ENCODE peak calls at places on chromosomes 7 and 10, in eight cellular contexts. T is activated naive CD4-positive, alpha-beta T cell treated with anti-CD3 and anti-CD28 coated beads for 36 hours; F is lung microvascular endothelial cell; E is NCI-H1417; X is body of pancreas; K is SK-MEL-5; N is psoas muscle; I is NCI-H774. H is an unnamed sample.

GRCh38 chr7:33792547-33793105 is 112.7 kb upstream of the BMPER start:
- DNase-seq in T (no peak), F (no peak), E (peak; percentile 7), X (no peak), K (no peak), N (no peak), I (no peak), H (no peak)

GRCh38 chr7:74070619-74070920 is 13.0 kb upstream of the LIMK1 start:
- DNase-seq in T (no peak), F (no peak), E (no peak), X (no peak), K (no peak), N (no peak), I (no peak), H (no peak)

GRCh38 chr7:82050134-82050533 is 280.3 kb upstream of the HGF start:
- DNase-seq in T (no peak), F (peak; percentile 75), E (peak; percentile 27), X (no peak), K (peak; percentile 29), N (no peak), I (no peak), H (no peak)

GRCh38 chr7:5766321-5766761 is 15.1 kb downstream of the RNF216 start:
- DNase-seq in T (no peak), F (peak; percentile 15), E (no peak), X (no peak), K (no peak), N (no peak), I (no peak), H (peak; percentile 23)

GRCh38 chr10:132107211-132107946 is 41.6 kb downstream of the JAKMIP3 start:
- DNase-seq in T (no peak), F (no peak), E (peak; percentile 18), X (no peak), K (no peak), N (peak; percentile 42), I (no peak), H (peak; percentile 53)

GRCh38 chr10:75954486-75954885 is 523.1 kb downstream of the LRMDA start:
- DNase-seq in T (no peak), F (no peak), E (no peak), X (no peak), K (no peak), N (no peak), I (no peak), H (no peak)

GRCh38 chr7:130415019-130415418 is 25.8 kb downstream of the CEP41 start:
- DNase-seq in T (no peak), F (no peak), E (no peak), X (no peak), K (no peak), N (no peak), I (no peak), H (no peak)

GRCh38 chr10:35378547-35379210 is 42.4 kb downstream of the CCNY start:
- DNase-seq in T (peak; percentile 66), F (peak; percentile 71), E (no peak), X (no peak), K (no peak), N (no peak), I (no peak), H (no peak)

GRCh38 chr10:89845541-89846275 is 144.3 kb downstream of the KIF20B start:
- DNase-seq in T (no peak), F (no peak), E (no peak), X (no peak), K (no peak), N (no peak), I (no peak), H (no peak)

GRCh38 chr10:50490244-50490643 is 133.5 kb downstream of the SGMS1 start:
- DNase-seq in T (no peak), F (no peak), E (no peak), X (no peak), K (no peak), N (no peak), I (no peak), H (no peak)

GRCh38 chr10:70589762-70590662 is 12.5 kb downstream of the PRF1 start:
- DNase-seq in T (no peak), F (peak; percentile 57), E (no peak), X (no peak), K (no peak), N (no peak), I (no peak), H (no peak)

GRCh38 chr10:30391266-30391665 is 42.2 kb upstream of the MTPAP start:
- DNase-seq in T (no peak), F (no peak), E (no peak), X (no peak), K (no peak), N (no peak), I (no peak), H (no peak)

GRCh38 chr7:15651693-15652092 is 34.8 kb downstream of the MEOX2 start:
- DNase-seq in T (no peak), F (no peak), E (no peak), X (no peak), K (no peak), N (no peak), I (no peak), H (no peak)

GRCh38 chr10:106213493-106213892 is 951.0 kb downstream of the SORCS1 start:
- DNase-seq in T (no peak), F (no peak), E (no peak), X (no peak), K (no peak), N (no peak), I (no peak), H (no peak)

GRCh38 chr7:1593091-1593866 is 23.4 kb upstream of the PSMG3 start:
- DNase-seq in T (peak; percentile 18), F (no peak), E (no peak), X (no peak), K (peak; percentile 61), N (no peak), I (no peak), H (no peak)

GRCh38 chr7:76048668-76048988 is 722 bp downstream of the MDH2 start:
- DNase-seq in T (peak; percentile 37), F (no peak), E (peak; percentile 50), X (peak; percentile 36), K (peak; percentile 31), N (peak; percentile 73), I (no peak), H (no peak)